ENCODE peak calls at places on chromosomes 7 and 10, in four cellular contexts. B is HFFc6, H is breast epithelium, L is uterus. S is an unnamed sample.

GRCh38 chr7:129436335-129436923 is 2.2 kb downstream of the STRIP2 start:
- DNase-seq in B (no peak), H (no peak), L (no peak), S (no peak)

GRCh38 chr7:157599491-157599890 is 262.7 kb downstream of the DNAJB6 start:
- DNase-seq in B (no peak), H (no peak), L (no peak), S (no peak)

GRCh38 chr7:5519515-5519928 is 95.9 kb upstream of the TNRC18 start:
- DNase-seq in B (no peak), H (no peak), L (no peak), S (no peak)

GRCh38 chr7:143008007-143008901 is 18.7 kb downstream of the OR9A2 start:
- DNase-seq in B (peak), H (peak), L (peak), S (peak)

GRCh38 chr7:116950889-116951351 is 2.4 kb upstream of the ST7 start:
- DNase-seq in B (no peak), H (no peak), L (no peak), S (no peak)

GRCh38 chr10:2921956-2922680 is 145.2 kb upstream of the PFKP start:
- DNase-seq in B (no peak), H (no peak), L (no peak), S (peak)

GRCh38 chr10:83959330-83959729 is 180.0 kb upstream of the GHITM start:
- DNase-seq in B (no peak), H (no peak), L (no peak), S (peak)

GRCh38 chr7:1087952-1088920 is at the start of gene GPER1:
- DNase-seq in B (peak), H (no peak), L (peak), S (no peak)

GRCh38 chr7:22853674-22854157 is 31.1 kb upstream of the TOMM7 start:
- DNase-seq in B (no peak), H (peak), L (peak), S (peak)

GRCh38 chr10:102752934-102753664 is 9.4 kb downstream of the WBP1L start:
- DNase-seq in B (peak), H (no peak), L (peak), S (peak)

GRCh38 chr7:149720372-149721083 is 52.9 kb downstream of the ZNF467 start:
- DNase-seq in B (no peak), H (peak), L (no peak), S (no peak)

GRCh38 chr7:1706721-1707613 is 36.9 kb downstream of the ELFN1 start:
- DNase-seq in B (no peak), H (no peak), L (no peak), S (no peak)

GRCh38 chr7:71271203-71271602 is 139.3 kb downstream of the GALNT17 start:
- DNase-seq in B (no peak), H (no peak), L (peak), S (no peak)

GRCh38 chr7:131629203-131629871 is 72.9 kb upstream of the PODXL start:
- DNase-seq in B (peak), H (no peak), L (peak), S (no peak)

GRCh38 chr7:71580027-71580426 is 448.1 kb downstream of the GALNT17 start:
- DNase-seq in B (no peak), H (no peak), L (no peak), S (no peak)

GRCh38 chr10:27319752-27320561 is 79.4 kb upstream of the ACBD5 start:
- DNase-seq in B (no peak), H (peak), L (peak), S (peak)

GRCh38 chr10:11245510-11245909 is 227.8 kb downstream of the CELF2 start:
- DNase-seq in B (no peak), H (no peak), L (no peak), S (peak)

GRCh38 chr7:139522830-139523198 is 671 bp upstream of the CLEC2L start:
- DNase-seq in B (no peak), H (no peak), L (no peak), S (no peak)

GRCh38 chr7:142875456-142875855 is 10.1 kb downstream of the TRPV6 start:
- DNase-seq in B (no peak), H (no peak), L (no peak), S (no peak)

GRCh38 chr7:106629521-106629920 is 31.4 kb downstream of the CCDC71L start:
- DNase-seq in B (peak), H (no peak), L (no peak), S (no peak)

GRCh38 chr10:124742418-124743187 is 1.6 kb downstream of the FAM53B start:
- DNase-seq in B (no peak), H (no peak), L (no peak), S (peak)

GRCh38 chr7:64098-64521 is 128.3 kb upstream of the FAM20C start:
- DNase-seq in B (peak), H (no peak), L (peak), S (peak)
- TF ChIP-seq CTCF in B (peak), H (peak), L (peak), S (peak)

GRCh38 chr10:208616-209015 is 73.4 kb downstream of the ZMYND11 start:
- DNase-seq in B (no peak), H (no peak), L (no peak), S (no peak)

GRCh38 chr10:210297-210696 is 75.0 kb downstream of the ZMYND11 start:
- DNase-seq in B (no peak), H (no peak), L (no peak), S (no peak)

DNA sequence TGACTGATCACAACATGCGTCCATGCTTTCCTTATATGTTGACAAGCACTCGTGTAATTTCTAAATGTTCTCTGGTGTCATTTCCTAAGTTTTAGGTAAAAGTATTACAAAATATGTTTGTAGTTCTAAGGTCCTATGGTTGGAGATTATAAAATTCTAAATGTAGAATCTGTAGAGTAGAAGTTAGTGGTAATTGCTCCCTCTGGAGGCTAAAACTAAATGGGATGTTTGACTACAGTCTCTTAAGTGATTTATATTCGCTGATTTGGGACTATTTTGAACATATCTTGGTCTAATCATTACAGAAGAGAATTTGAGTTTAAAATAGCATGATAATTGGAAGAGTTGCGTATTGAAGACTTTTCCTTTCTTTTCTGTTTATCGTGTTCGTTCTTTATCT is 74.1 kb downstream of the ZMYND11 start:
- DNase-seq in B (no peak), H (no peak), L (no peak), S (no peak)
- TF ChIP-seq CTCF in B (peak), H (no peak), L (no peak), S (no peak)

GRCh38 chr10:49543604-49544003 is 4.7 kb upstream of the ERCC6 start:
- DNase-seq in B (no peak), H (no peak), L (no peak), S (no peak)
- TF ChIP-seq CTCF in B (no peak), H (no peak), L (no peak), S (no peak)

GRCh38 chr7:15557186-15557585 is 4.6 kb downstream of the AGMO start:
- DNase-seq in B (no peak), H (no peak), L (no peak), S (no peak)

GRCh38 chr7:15556706-15557105 is 5.1 kb downstream of the AGMO start:
- DNase-seq in B (no peak), H (no peak), L (no peak), S (no peak)

GRCh38 chr7:15554081-15554480 is 7.7 kb downstream of the AGMO start:
- DNase-seq in B (peak), H (no peak), L (no peak), S (no peak)

GRCh38 chr7:15554744-15555143 is 7.1 kb downstream of the AGMO start:
- DNase-seq in B (no peak), H (no peak), L (no peak), S (no peak)

GRCh38 chr7:15555385-15555859 is 6.4 kb downstream of the AGMO start:
- DNase-seq in B (peak), H (no peak), L (no peak), S (no peak)
- TF ChIP-seq CTCF in B (peak), H (no peak), L (peak), S (no peak)

DNA sequence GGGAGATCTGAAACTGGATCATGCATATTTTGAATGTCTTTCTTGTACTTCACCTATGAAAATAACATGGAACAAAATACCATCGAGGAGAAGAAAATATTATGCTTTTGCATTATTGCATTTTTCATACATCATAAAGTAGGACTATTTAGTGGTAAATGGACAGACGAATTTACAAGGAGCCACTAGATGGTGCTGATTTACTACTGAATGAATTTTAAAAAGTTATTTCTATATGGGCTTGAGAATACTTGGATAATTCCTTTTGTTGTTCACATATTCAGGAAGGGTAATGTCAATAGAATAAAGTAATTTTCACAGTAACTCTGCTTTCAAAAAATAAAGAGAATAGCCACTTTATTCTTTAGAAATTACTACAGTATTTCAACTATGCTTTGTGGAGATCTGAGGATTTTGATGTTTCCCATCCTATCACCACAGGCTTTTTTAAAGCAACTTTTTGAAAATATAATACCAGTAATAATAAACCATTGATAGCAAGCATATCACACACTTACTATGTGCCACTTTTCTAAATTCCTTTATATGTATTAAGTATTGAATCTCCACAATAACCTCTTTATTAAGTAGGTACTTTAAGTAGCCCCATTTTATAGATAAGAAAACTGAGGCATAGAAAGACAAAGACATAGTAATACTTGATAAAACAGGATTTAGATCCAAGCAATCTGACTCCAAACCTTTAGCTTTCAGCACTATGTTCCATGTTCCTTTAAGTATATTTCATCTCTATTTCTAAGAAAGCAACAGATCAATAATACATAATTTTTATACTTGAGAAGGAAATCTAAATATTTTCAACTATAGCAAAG is 38.6 kb downstream of the NEBL start:
- DNase-seq in B (peak), H (no peak), L (no peak), S (peak)
- TF ChIP-seq CTCF in B (peak), H (peak), L (no peak), S (no peak)

DNA sequence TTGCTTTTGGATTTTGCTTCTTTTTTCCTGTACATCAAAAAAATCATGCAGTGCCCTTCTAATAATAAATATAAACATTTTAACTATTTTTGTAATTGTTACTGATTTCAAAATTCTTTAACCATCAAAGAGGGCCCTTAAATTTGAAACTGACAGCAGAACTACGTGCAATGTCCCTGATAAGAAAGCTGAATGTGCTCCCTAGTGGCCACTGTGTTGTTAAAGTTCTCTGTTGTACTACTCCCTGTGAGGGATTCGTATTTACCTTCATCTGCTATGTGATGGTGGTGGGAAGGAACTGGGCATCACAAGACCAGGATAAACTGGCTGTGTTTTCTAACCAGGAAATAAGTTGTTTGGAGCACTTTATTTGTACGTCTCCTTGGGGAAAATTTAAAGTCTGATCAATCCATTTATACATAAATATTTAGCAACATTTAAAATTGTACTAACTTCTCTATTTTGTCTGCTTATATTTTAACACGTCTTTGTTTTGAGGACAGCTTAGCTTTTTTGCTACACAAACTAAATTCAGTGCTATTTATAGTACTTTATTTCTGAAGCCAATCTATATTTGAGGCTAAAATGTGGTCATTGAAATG is 322.4 kb downstream of the HGF start:
- DNase-seq in B (peak), H (no peak), L (no peak), S (peak)
- TF ChIP-seq CTCF in B (peak), H (peak), L (no peak), S (peak)

DNA sequence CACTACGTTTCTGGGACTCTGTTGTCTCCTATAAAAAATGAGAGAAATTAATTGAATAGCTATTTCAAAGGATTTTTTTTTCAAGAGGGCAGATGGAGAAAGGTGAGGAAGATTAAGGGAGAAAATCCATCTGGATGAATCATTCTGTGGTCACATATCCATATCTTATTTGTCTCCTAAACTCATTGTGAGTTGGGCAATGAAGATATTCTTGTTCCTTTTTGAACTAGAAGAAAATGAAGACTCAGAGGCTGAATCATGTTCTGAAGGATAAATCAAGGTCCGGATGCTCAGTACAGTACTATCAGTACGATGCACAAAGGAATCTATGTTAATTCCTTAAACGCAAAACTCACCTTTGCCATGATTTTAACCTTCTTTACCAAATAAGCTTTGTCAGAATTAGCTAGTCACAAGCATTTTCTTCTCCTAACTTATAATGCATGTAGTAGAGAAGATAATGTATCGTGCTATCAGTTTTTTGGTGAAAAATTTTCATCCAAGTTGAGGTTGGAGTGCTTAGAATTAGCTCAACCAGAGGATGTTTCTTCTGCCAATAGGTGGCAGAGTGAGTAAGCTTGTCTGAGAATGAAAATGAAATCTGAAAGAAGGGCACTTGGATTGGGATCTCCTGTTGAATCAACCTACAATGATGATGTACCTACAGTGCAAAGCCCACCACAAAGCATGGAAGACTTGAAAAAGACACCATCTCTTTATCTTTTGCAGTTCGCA is 446.9 kb downstream of the KIF20B start:
- DNase-seq in B (no peak), H (no peak), L (no peak), S (peak)
- TF ChIP-seq CTCF in B (peak), H (peak), L (no peak), S (peak)